ENCODE peak calls at places on chromosomes 5 and 9, in five cellular contexts. G is H9; P is HTR-8/SVneo; O is NCI-H2081; D is stimulated activated CD8-positive, alpha-beta memory T cell treated with anti-CD3 and anti-CD28 coated beads, Interleukin-2, amount 100 ng/mL, for 48 hours. Q is an unnamed sample.

GRCh38 chr5:132504746-132505145 is 14.2 kb upstream of the IRF1 start:
- DNase-seq in G (no peak), P (no peak), O (no peak), D (no peak), Q (no peak)

GRCh38 chr5:173826179-173826920 is 61.8 kb upstream of the CPEB4 start:
- DNase-seq in G (no peak), P (no peak), O (no peak), D (no peak), Q (no peak)

GRCh38 chr5:28517691-28518090 is 1479.3 kb upstream of the CDH9 start:
- DNase-seq in G (no peak), P (no peak), O (no peak), D (no peak), Q (no peak)

GRCh38 chr5:1855075-1855474 is 27.6 kb downstream of the IRX4 start:
- DNase-seq in G (no peak), P (no peak), O (no peak), D (no peak), Q (no peak)

GRCh38 chr5:151173711-151174611 is 16.4 kb upstream of the ANXA6 start:
- DNase-seq in G (no peak), P (no peak), O (no peak), D (no peak), Q (no peak)

GRCh38 chr5:109388407-109388806 is 21.4 kb downstream of the PJA2 start:
- DNase-seq in G (no peak), P (no peak), O (no peak), D (no peak), Q (no peak)

GRCh38 chr5:108536321-108536720 is 154.4 kb upstream of the FBXL17 start:
- DNase-seq in G (no peak), P (no peak), O (no peak), D (no peak), Q (no peak)

GRCh38 chr5:151078490-151079262 is 2.2 kb downstream of the TNIP1 start:
- DNase-seq in G (no peak), P (no peak), O (no peak), D (peak), Q (no peak)

GRCh38 chr9:98551511-98552286 is 157.0 kb downstream of the GABBR2 start:
- DNase-seq in G (no peak), P (no peak), O (no peak), D (no peak), Q (no peak)

GRCh38 chr9:12539602-12540001 is 153.6 kb upstream of the TYRP1 start:
- DNase-seq in G (no peak), P (no peak), O (no peak), D (no peak), Q (no peak)

GRCh38 chr5:79853676-79854418 is 137.2 kb downstream of the MTX3 start:
- DNase-seq in G (no peak), P (no peak), O (no peak), D (peak), Q (no peak)

GRCh38 chr5:26326153-26326759 is 712.1 kb downstream of the CDH9 start:
- DNase-seq in G (no peak), P (no peak), O (no peak), D (no peak), Q (no peak)

GRCh38 chr9:109251080-109251775 is 69.6 kb downstream of the EPB41L4B start:
- DNase-seq in G (no peak), P (no peak), O (peak), D (no peak), Q (peak)

GRCh38 chr5:126477681-126478117 is 54.5 kb downstream of the GRAMD2B start:
- DNase-seq in G (no peak), P (no peak), O (no peak), D (no peak), Q (no peak)

GRCh38 chr5:93430139-93430538 is 150.9 kb downstream of the NR2F1-AS1 start:
- DNase-seq in G (no peak), P (no peak), O (no peak), D (no peak), Q (no peak)

GRCh38 chr9:110821064-110821463 is 152.5 kb downstream of the MUSK start:
- DNase-seq in G (no peak), P (no peak), O (no peak), D (no peak), Q (no peak)

GRCh38 chr5:143582176-143582575 is 178.7 kb upstream of the NR3C1 start:
- DNase-seq in G (no peak), P (no peak), O (no peak), D (no peak), Q (no peak)

GRCh38 chr5:103327893-103328292 is 69.3 kb downstream of the MACIR start:
- DNase-seq in G (no peak), P (no peak), O (no peak), D (no peak), Q (no peak)

GRCh38 chr5:38535281-38535750 is 21.1 kb downstream of the LIFR start:
- DNase-seq in G (no peak), P (no peak), O (no peak), D (no peak), Q (no peak)

GRCh38 chr5:111699976-111700375 is 57.0 kb downstream of the NREP start:
- DNase-seq in G (no peak), P (no peak), O (no peak), D (no peak), Q (peak)

GRCh38 chr5:73230264-73231244 is 57.6 kb downstream of the TMEM174 start:
- DNase-seq in G (peak), P (no peak), O (no peak), D (no peak), Q (no peak)

GRCh38 chr5:131795879-131796792 is 681 bp downstream of the FNIP1 start:
- DNase-seq in G (peak), P (no peak), O (no peak), D (peak), Q (peak)

GRCh38 chr5:37836173-37837100 is 3.4 kb downstream of the GDNF start:
- DNase-seq in G (peak), P (peak), O (no peak), D (no peak), Q (no peak)

GRCh38 chr5:15384581-15384980 is 115.4 kb upstream of the FBXL7 start:
- DNase-seq in G (no peak), P (no peak), O (no peak), D (no peak), Q (no peak)

GRCh38 chr9:122786338-122786737 is 2.4 kb upstream of the OR5C1 start:
- DNase-seq in G (no peak), P (no peak), O (no peak), D (no peak), Q (no peak)

GRCh38 chr5:6593148-6594016 is 39.5 kb downstream of the NSUN2 start:
- DNase-seq in G (no peak), P (no peak), O (no peak), D (no peak), Q (no peak)

GRCh38 chr5:52469420-52469819 is 318.3 kb upstream of the ITGA1 start:
- DNase-seq in G (no peak), P (no peak), O (no peak), D (no peak), Q (no peak)

GRCh38 chr9:37622462-37622861 is 28.3 kb upstream of the FRMPD1 start:
- DNase-seq in G (no peak), P (no peak), O (no peak), D (no peak), Q (no peak)

GRCh38 chr9:95242613-95243012 is 74.9 kb downstream of the FANCC start:
- DNase-seq in G (no peak), P (no peak), O (no peak), D (no peak), Q (no peak)